ENCODE peak calls at places on chromosome 9, in five cellular contexts. I is cardiac fibroblast; M is kidney epithelial cell; X is CD4-positive, alpha-beta T cell; G is BE2C. E is an unnamed sample.

GRCh38 chr9:71353723-71354122 is 232.3 kb upstream of the TRPM3 start:
- DNase-seq in I (peak; percentile 34), M (no peak), X (no peak), G (no peak), E (peak; percentile 93)

GRCh38 chr9:127779136-127779981 is 893 bp upstream of the SH2D3C start:
- DNase-seq in I (peak; percentile 58), M (no peak), X (no peak), G (no peak), E (no peak)

GRCh38 chr9:21110708-21111576 is 30.7 kb downstream of the IFNW1 start:
- DNase-seq in I (peak; percentile 82), M (peak; percentile 34), X (no peak), G (peak; percentile 22), E (peak; percentile 74)

GRCh38 chr9:123349691-123350480 is 6.1 kb upstream of the CRB2 start:
- DNase-seq in I (peak; percentile 62), M (no peak), X (peak; percentile 54), G (peak; percentile 77), E (peak; percentile 44)

GRCh38 chr9:127194881-127195713 is 69.5 kb upstream of the GARNL3 start:
- DNase-seq in I (no peak), M (peak; percentile 44), X (no peak), G (no peak), E (peak; percentile 53)

GRCh38 chr9:91037511-91038482 is 236.2 kb downstream of the SYK start:
- DNase-seq in I (peak; percentile 86), M (no peak), X (no peak), G (no peak), E (peak; percentile 82)

GRCh38 chr9:85743290-85744128 is 1.8 kb upstream of the AGTPBP1 start:
- DNase-seq in I (peak; percentile 94), M (peak; percentile 84), X (no peak), G (no peak), E (peak; percentile 82)

GRCh38 chr9:132857031-132857430 is 21.1 kb downstream of the AK8 start:
- DNase-seq in I (peak; percentile 59), M (no peak), X (no peak), G (no peak), E (peak; percentile 77)

GRCh38 chr9:137670391-137671195 is 51.8 kb downstream of the EHMT1 start:
- DNase-seq in I (peak; percentile 36), M (peak; percentile 29), X (no peak), G (peak; percentile 40), E (no peak)

GRCh38 chr9:29830815-29831214 is 2257.5 kb upstream of the C9orf72 start:
- DNase-seq in I (peak; percentile 25), M (peak; percentile 18), X (no peak), G (peak; percentile 73), E (no peak)

GRCh38 chr9:96209407-96210031 is 92.5 kb downstream of the HSD17B3 start:
- DNase-seq in I (peak; percentile 84), M (no peak), X (no peak), G (no peak), E (peak; percentile 84)

GRCh38 chr9:132049323-132049882 is 30.3 kb downstream of the MED27 start:
- DNase-seq in I (peak; percentile 17), M (no peak), X (no peak), G (no peak), E (no peak)

GRCh38 chr9:93066978-93067603 is 8.6 kb downstream of the SUSD3 start:
- DNase-seq in I (no peak), M (no peak), X (no peak), G (no peak), E (no peak)

GRCh38 chr9:4315582-4316215 is 15.8 kb upstream of the GLIS3 start:
- DNase-seq in I (peak; percentile 84), M (no peak), X (peak; percentile 66), G (peak; percentile 71), E (peak; percentile 72)

GRCh38 chr9:68897557-68898145 is 116.3 kb downstream of the PRKACG start:
- DNase-seq in I (no peak), M (no peak), X (no peak), G (no peak), E (no peak)

GRCh38 chr9:4657426-4658159 is 4.5 kb upstream of the PLPP6 start:
- DNase-seq in I (no peak), M (no peak), X (no peak), G (no peak), E (no peak)

GRCh38 chr9:468766-469496 is 254.3 kb downstream of the DOCK8 start:
- DNase-seq in I (no peak), M (no peak), X (no peak), G (no peak), E (no peak)

GRCh38 chr9:137286980-137287383 is 9.5 kb downstream of the TOR4A start:
- DNase-seq in I (peak; percentile 78), M (no peak), X (no peak), G (peak; percentile 77), E (peak; percentile 37)

GRCh38 chr9:133405508-133406009 is 12.3 kb downstream of the REXO4 start:
- DNase-seq in I (peak; percentile 36), M (no peak), X (no peak), G (no peak), E (no peak)

GRCh38 chr9:69168709-69169217 is 5.3 kb upstream of the TJP2 start:
- DNase-seq in I (peak; percentile 81), M (no peak), X (peak; percentile 38), G (no peak), E (peak; percentile 51)

GRCh38 chr9:17470015-17470414 is 108.9 kb upstream of the SH3GL2 start:
- DNase-seq in I (no peak), M (no peak), X (no peak), G (no peak), E (no peak)

GRCh38 chr9:127493592-127494303 is 42.4 kb downstream of the LRSAM1 start:
- DNase-seq in I (no peak), M (no peak), X (no peak), G (no peak), E (no peak)

GRCh38 chr9:35407846-35408245 is 82.1 kb upstream of the RUSC2 start:
- DNase-seq in I (no peak), M (no peak), X (no peak), G (no peak), E (no peak)

GRCh38 chr9:126809068-126809467 is 4.2 kb downstream of the ZBTB43 start:
- DNase-seq in I (peak; percentile 51), M (no peak), X (no peak), G (no peak), E (peak; percentile 23)

GRCh38 chr9:95373069-95373681 is 55.7 kb upstream of the FANCC start:
- DNase-seq in I (no peak), M (peak; percentile 10), X (no peak), G (peak; percentile 51), E (no peak)

GRCh38 chr9:124749284-124749683 is 21.8 kb downstream of the NR6A1 start:
- DNase-seq in I (no peak), M (no peak), X (no peak), G (no peak), E (no peak)

GRCh38 chr9:115291841-115292240 is 173.9 kb upstream of the TNC start:
- DNase-seq in I (no peak), M (no peak), X (no peak), G (no peak), E (peak; percentile 37)

GRCh38 chr9:76667521-76667957 is 96.7 kb upstream of the PCA3 start:
- DNase-seq in I (peak; percentile 35), M (no peak), X (no peak), G (no peak), E (peak; percentile 74)

GRCh38 chr9:13939129-13939528 is 374.8 kb downstream of the NFIB start:
- DNase-seq in I (peak; percentile 89), M (no peak), X (no peak), G (no peak), E (peak; percentile 81)

GRCh38 chr9:21782207-21782606 is 20.2 kb upstream of the MTAP start:
- DNase-seq in I (no peak), M (no peak), X (no peak), G (no peak), E (no peak)

GRCh38 chr9:17520264-17521058 is 58.4 kb upstream of the SH3GL2 start:
- DNase-seq in I (no peak), M (no peak), X (no peak), G (no peak), E (no peak)

GRCh38 chr9:121989010-121989409 is 104.1 kb downstream of the TTLL11 start:
- DNase-seq in I (peak; percentile 11), M (no peak), X (no peak), G (peak; percentile 29), E (no peak)
- TF ChIP-seq CTCF in I (no peak), M (peak; percentile 52), X (no peak), G (peak; percentile 37), E (peak; percentile 4)

DNA sequence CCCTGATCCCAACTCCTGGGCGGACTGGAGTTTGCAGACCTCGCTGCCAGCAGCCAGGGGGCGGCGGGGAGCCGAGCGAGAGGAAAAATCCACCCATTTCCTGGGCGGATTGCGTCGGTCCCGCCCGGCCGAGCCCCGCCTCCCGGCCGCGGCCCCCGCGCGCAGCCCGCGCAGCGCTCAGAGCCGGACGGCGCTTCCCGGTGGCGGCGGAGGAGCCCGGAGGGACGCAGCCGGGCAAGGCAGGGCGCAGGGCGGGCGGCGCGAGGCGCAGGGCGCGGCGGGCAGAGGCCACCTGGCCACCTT is at the start of gene OLFM1:
- DNase-seq in I (peak; percentile 68), M (no peak), X (no peak), G (peak; percentile 92), E (peak; percentile 63)
- TF ChIP-seq CTCF in I (peak; percentile 70), M (peak; percentile 34), X (no peak), G (peak; percentile 80), E (peak; percentile 62)

GRCh38 chr9:9387511-9388115 is 1225.2 kb downstream of the PTPRD start:
- DNase-seq in I (no peak), M (no peak), X (no peak), G (no peak), E (no peak)
- TF ChIP-seq CTCF in I (no peak), M (peak; percentile 4), X (no peak), G (no peak), E (no peak)

GRCh38 chr9:101307524-101308213 is 77.1 kb downstream of the BAAT start:
- DNase-seq in I (no peak), M (no peak), X (no peak), G (no peak), E (no peak)

GRCh38 chr9:101309139-101309538 is 75.7 kb downstream of the BAAT start:
- DNase-seq in I (no peak), M (no peak), X (no peak), G (no peak), E (no peak)

GRCh38 chr9:101311759-101312420 is 72.9 kb downstream of the BAAT start:
- DNase-seq in I (peak; percentile 90), M (peak; percentile 45), X (no peak), G (peak; percentile 31), E (peak; percentile 81)

GRCh38 chr9:101315129-101315459 is 69.7 kb downstream of the BAAT start:
- DNase-seq in I (no peak), M (no peak), X (no peak), G (no peak), E (no peak)

GRCh38 chr9:101312661-101313060 is 72.1 kb downstream of the BAAT start:
- DNase-seq in I (no peak), M (no peak), X (no peak), G (no peak), E (no peak)
- TF ChIP-seq CTCF in I (no peak), M (no peak), X (no peak), G (no peak), E (no peak)

E was measured in AG10803.